ENCODE peak calls at places on chromosomes 6 and 20, in six cellular contexts. One of them, this sample, is unnamed. For H3K4me1 and H3K36me3, the result is how much of the 10 kb centered on the place peaks cover.

GRCh38 chr6:118896339-118897136 is 2.6 kb downstream of the ASF1A start:
- DNase-seq in OCI-LY7: peak
- DNase-seq in GM23338: peak
- DNase-seq in esophagus muscularis mucosa: no peak
- DNase-seq in left ventricle myocardium inferior: no peak
- DNase-seq in lower lobe of right lung: no peak
- DNase-seq in this sample: no peak

GRCh38 chr6:168040856-168041496 is 38.0 kb downstream of the FRMD1 start:
- DNase-seq in GM23338: no peak
- DNase-seq in esophagus muscularis mucosa: no peak
- DNase-seq in left ventricle myocardium inferior: no peak
- DNase-seq in OCI-LY7: no peak
- DNase-seq in lower lobe of right lung: no peak
- DNase-seq in this sample: no peak

GRCh38 chr20:63499333-63499969 is 568 bp upstream of the EEF1A2 start:
- DNase-seq in lower lobe of right lung: no peak
- DNase-seq in GM23338: no peak
- DNase-seq in OCI-LY7: no peak
- DNase-seq in left ventricle myocardium inferior: no peak
- DNase-seq in esophagus muscularis mucosa: no peak
- DNase-seq in this sample: peak

GRCh38 chr6:109484161-109484560 is 1.1 kb upstream of the ZBTB24 start:
- DNase-seq in lower lobe of right lung: no peak
- DNase-seq in esophagus muscularis mucosa: no peak
- DNase-seq in OCI-LY7: no peak
- DNase-seq in GM23338: no peak
- DNase-seq in left ventricle myocardium inferior: no peak
- DNase-seq in this sample: no peak

GRCh38 chr20:646868-647233 is 6.1 kb downstream of the SRXN1 start:
- DNase-seq in lower lobe of right lung: no peak
- DNase-seq in esophagus muscularis mucosa: no peak
- DNase-seq in GM23338: no peak
- DNase-seq in left ventricle myocardium inferior: no peak
- DNase-seq in OCI-LY7: no peak
- DNase-seq in this sample: no peak

GRCh38 chr6:90274481-90275030 is 22.1 kb downstream of the BACH2 start:
- DNase-seq in left ventricle myocardium inferior: no peak
- DNase-seq in OCI-LY7: peak
- DNase-seq in lower lobe of right lung: peak
- DNase-seq in esophagus muscularis mucosa: no peak
- DNase-seq in GM23338: peak
- DNase-seq in this sample: no peak

GRCh38 chr6:36968266-36968977 is 13.9 kb downstream of the PI16 start:
- DNase-seq in OCI-LY7: no peak
- DNase-seq in left ventricle myocardium inferior: peak
- DNase-seq in GM23338: no peak
- DNase-seq in lower lobe of right lung: peak
- DNase-seq in esophagus muscularis mucosa: no peak
- DNase-seq in this sample: no peak

GRCh38 chr6:7328159-7328713 is 15.2 kb upstream of the SSR1 start:
- DNase-seq in lower lobe of right lung: no peak
- DNase-seq in esophagus muscularis mucosa: no peak
- DNase-seq in GM23338: no peak
- DNase-seq in left ventricle myocardium inferior: no peak
- DNase-seq in OCI-LY7: no peak
- DNase-seq in this sample: no peak

GRCh38 chr20:7926767-7927166 is 13.5 kb downstream of the HAO1 start:
- DNase-seq in GM23338: peak
- DNase-seq in lower lobe of right lung: no peak
- DNase-seq in OCI-LY7: peak
- DNase-seq in esophagus muscularis mucosa: no peak
- DNase-seq in left ventricle myocardium inferior: no peak
- DNase-seq in this sample: no peak

GRCh38 chr6:31270788-31271640 is 878 bp downstream of the HLA-C start:
- DNase-seq in OCI-LY7: peak
- DNase-seq in GM23338: peak
- DNase-seq in lower lobe of right lung: peak
- DNase-seq in esophagus muscularis mucosa: no peak
- DNase-seq in left ventricle myocardium inferior: peak
- DNase-seq in this sample: peak

GRCh38 chr6:163923658-163924411 is 509.3 kb downstream of the QKI start:
- DNase-seq in lower lobe of right lung: no peak
- DNase-seq in OCI-LY7: no peak
- DNase-seq in GM23338: no peak
- DNase-seq in esophagus muscularis mucosa: no peak
- DNase-seq in left ventricle myocardium inferior: no peak
- DNase-seq in this sample: no peak

GRCh38 chr6:155580904-155581303 is 125.3 kb upstream of the NOX3 start:
- DNase-seq in OCI-LY7: peak
- DNase-seq in GM23338: peak
- DNase-seq in esophagus muscularis mucosa: no peak
- DNase-seq in left ventricle myocardium inferior: no peak
- DNase-seq in lower lobe of right lung: no peak
- DNase-seq in this sample: no peak

GRCh38 chr6:127952831-127953230 is 52.0 kb upstream of the THEMIS start:
- DNase-seq in esophagus muscularis mucosa: no peak
- DNase-seq in OCI-LY7: no peak
- DNase-seq in GM23338: no peak
- DNase-seq in left ventricle myocardium inferior: no peak
- DNase-seq in lower lobe of right lung: no peak
- DNase-seq in this sample: no peak

GRCh38 chr6:134061440-134061839 is 9.0 kb upstream of the SLC2A12 start:
- DNase-seq in OCI-LY7: no peak
- DNase-seq in lower lobe of right lung: no peak
- DNase-seq in esophagus muscularis mucosa: no peak
- DNase-seq in left ventricle myocardium inferior: peak
- DNase-seq in GM23338: no peak
- DNase-seq in this sample: no peak

GRCh38 chr6:45350186-45350585 is 22.1 kb downstream of the RUNX2 start:
- DNase-seq in lower lobe of right lung: no peak
- DNase-seq in left ventricle myocardium inferior: no peak
- DNase-seq in OCI-LY7: no peak
- DNase-seq in esophagus muscularis mucosa: no peak
- DNase-seq in GM23338: no peak
- DNase-seq in this sample: no peak

GRCh38 chr6:138215071-138215470 is 3.2 kb downstream of the PBOV1 start:
- DNase-seq in OCI-LY7: no peak
- DNase-seq in GM23338: no peak
- DNase-seq in left ventricle myocardium inferior: no peak
- DNase-seq in lower lobe of right lung: no peak
- DNase-seq in esophagus muscularis mucosa: no peak
- DNase-seq in this sample: no peak

GRCh38 chr6:154815938-154816820 is 83.0 kb downstream of the SCAF8 start:
- DNase-seq in GM23338: no peak
- DNase-seq in OCI-LY7: no peak
- DNase-seq in left ventricle myocardium inferior: no peak
- DNase-seq in lower lobe of right lung: no peak
- DNase-seq in esophagus muscularis mucosa: no peak
- DNase-seq in this sample: no peak

GRCh38 chr20:45374101-45374467 is 4.0 kb downstream of the TP53TG5 start:
- DNase-seq in esophagus muscularis mucosa: peak
- DNase-seq in left ventricle myocardium inferior: no peak
- DNase-seq in GM23338: no peak
- DNase-seq in lower lobe of right lung: no peak
- DNase-seq in OCI-LY7: no peak
- DNase-seq in this sample: no peak

GRCh38 chr20:45373353-45374100 is 4.6 kb downstream of the TP53TG5 start:
- DNase-seq in GM23338: peak
- DNase-seq in OCI-LY7: peak
- DNase-seq in lower lobe of right lung: peak
- DNase-seq in left ventricle myocardium inferior: peak
- DNase-seq in esophagus muscularis mucosa: peak
- DNase-seq in this sample: peak

GRCh38 chr20:45370571-45371204 is 7.4 kb downstream of the TP53TG5 start:
- DNase-seq in OCI-LY7: no peak
- DNase-seq in esophagus muscularis mucosa: no peak
- DNase-seq in GM23338: no peak
- DNase-seq in lower lobe of right lung: no peak
- DNase-seq in left ventricle myocardium inferior: no peak
- DNase-seq in this sample: no peak

GRCh38 chr20:45372241-45372640 is 5.9 kb downstream of the TP53TG5 start:
- DNase-seq in GM23338: no peak
- DNase-seq in esophagus muscularis mucosa: peak
- DNase-seq in left ventricle myocardium inferior: no peak
- DNase-seq in lower lobe of right lung: no peak
- DNase-seq in OCI-LY7: no peak
- DNase-seq in this sample: no peak

DNA sequence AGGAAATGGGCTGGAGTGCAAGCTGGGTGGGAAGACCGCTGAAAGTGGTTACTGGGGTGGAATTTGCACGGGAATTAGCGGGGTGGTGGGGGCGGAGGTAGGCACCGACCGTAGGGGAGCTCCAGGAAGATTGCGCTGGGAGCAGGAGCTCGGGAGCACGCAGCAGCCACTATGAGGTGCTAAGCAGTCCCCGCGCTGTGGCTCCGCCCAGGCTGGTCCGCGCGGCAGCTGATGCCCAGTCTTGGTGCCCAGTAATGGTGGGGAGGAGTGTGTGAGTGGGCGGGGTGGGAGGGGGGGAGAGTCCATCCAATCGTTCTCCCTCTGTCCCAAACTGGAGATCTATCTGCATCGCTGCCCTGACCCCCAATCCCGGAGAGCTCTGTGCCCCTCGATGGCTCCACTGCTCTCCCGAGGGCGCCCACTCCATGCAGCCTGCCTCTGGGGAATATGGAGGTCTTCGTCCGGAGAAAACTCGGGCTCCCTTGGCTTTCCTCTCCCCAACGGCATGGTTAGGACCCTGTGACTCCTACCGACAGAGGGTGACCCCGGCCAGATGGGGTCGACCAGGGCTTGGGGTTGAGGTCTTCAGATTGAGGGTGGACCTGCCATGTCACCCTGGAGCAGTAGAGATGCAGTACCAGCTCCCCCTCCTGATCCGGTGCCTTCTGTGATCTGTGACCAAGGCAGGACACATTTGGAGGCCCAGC is 5.3 kb downstream of the TP53TG5 start:
- DNase-seq in esophagus muscularis mucosa: peak
- DNase-seq in OCI-LY7: no peak
- DNase-seq in left ventricle myocardium inferior: no peak
- DNase-seq in GM23338: peak
- DNase-seq in lower lobe of right lung: peak
- DNase-seq in this sample: peak
- H3K4me1 ChIP-seq in esophagus muscularis mucosa: under half
- H3K4me1 ChIP-seq in OCI-LY7: under half
- H3K4me1 ChIP-seq in left ventricle myocardium inferior: under half
- H3K4me1 ChIP-seq in GM23338: under half
- H3K4me1 ChIP-seq in lower lobe of right lung: under half
- H3K4me1 ChIP-seq in this sample: under half

DNA sequence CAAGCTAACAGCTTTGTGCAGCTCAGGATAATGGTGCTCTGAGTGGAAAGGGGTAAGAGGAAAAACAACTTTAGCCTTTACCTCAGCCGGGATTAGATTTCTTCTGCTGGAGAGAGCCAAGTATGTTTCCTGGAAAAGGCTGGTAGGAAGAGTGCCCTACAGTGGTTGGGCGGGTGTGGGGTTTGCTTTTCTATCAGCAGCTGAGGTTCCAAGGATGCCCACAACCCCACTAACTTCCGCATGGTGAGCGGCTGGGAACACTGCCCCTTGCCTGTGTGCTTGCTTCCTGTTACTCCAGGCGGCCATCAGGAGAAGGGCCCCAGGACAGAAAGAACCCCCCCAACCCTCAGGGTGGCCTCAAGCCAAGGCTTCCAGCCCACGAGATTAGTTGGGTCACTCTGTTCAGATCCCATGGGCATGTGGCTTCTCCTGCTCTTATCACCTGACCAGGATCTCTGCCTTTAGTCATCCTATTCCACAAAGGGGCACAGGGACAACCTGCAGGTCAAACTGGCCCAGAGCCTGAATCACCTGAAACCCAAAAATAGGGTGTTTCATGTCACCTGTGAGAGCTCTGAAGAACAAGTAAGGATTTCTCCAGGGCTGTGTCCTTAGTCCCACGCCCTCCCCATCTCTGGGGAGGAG is 10.5 kb downstream of the MRPS18A start:
- DNase-seq in GM23338: no peak
- DNase-seq in lower lobe of right lung: no peak
- DNase-seq in OCI-LY7: no peak
- DNase-seq in esophagus muscularis mucosa: no peak
- DNase-seq in left ventricle myocardium inferior: no peak
- DNase-seq in this sample: no peak
- H3K36me3 ChIP-seq in GM23338: under half
- H3K36me3 ChIP-seq in lower lobe of right lung: half or more
- H3K36me3 ChIP-seq in OCI-LY7: half or more
- H3K36me3 ChIP-seq in esophagus muscularis mucosa: half or more
- H3K36me3 ChIP-seq in left ventricle myocardium inferior: half or more
- H3K36me3 ChIP-seq in this sample: half or more

DNA sequence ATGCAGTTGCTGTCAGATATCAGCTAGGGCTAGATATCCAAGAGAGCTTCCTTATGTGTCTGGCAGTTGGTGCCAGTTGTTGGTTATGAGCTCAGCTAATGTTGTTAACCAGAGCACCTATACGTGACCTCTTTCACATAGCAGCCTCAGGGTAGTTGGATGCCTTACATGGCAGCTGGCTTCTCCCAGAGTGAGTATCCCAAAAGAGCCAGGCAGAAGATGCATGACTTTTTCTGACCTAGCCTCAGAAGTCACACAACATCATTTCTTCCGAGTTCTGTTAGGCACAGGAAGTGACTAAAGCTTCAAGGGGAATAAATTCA is 175.7 kb downstream of the VEGFA start:
- DNase-seq in esophagus muscularis mucosa: no peak
- DNase-seq in left ventricle myocardium inferior: no peak
- DNase-seq in OCI-LY7: no peak
- DNase-seq in lower lobe of right lung: no peak
- DNase-seq in GM23338: no peak
- DNase-seq in this sample: peak
- TF ChIP-seq CTCF in esophagus muscularis mucosa: no peak
- TF ChIP-seq CTCF in left ventricle myocardium inferior: no peak
- TF ChIP-seq CTCF in OCI-LY7: no peak
- TF ChIP-seq CTCF in lower lobe of right lung: no peak
- TF ChIP-seq CTCF in GM23338: no peak
- TF ChIP-seq CTCF in this sample: no peak

GRCh38 chr20:59939052-59939878 is 840 bp downstream of the PPP1R3D start:
- DNase-seq in esophagus muscularis mucosa: no peak
- DNase-seq in lower lobe of right lung: peak
- DNase-seq in GM23338: peak
- DNase-seq in OCI-LY7: no peak
- DNase-seq in left ventricle myocardium inferior: peak
- DNase-seq in this sample: no peak

GRCh38 chr20:59940956-59941294 is 736 bp downstream of the FAM217B start:
- DNase-seq in esophagus muscularis mucosa: no peak
- DNase-seq in GM23338: no peak
- DNase-seq in left ventricle myocardium inferior: no peak
- DNase-seq in OCI-LY7: no peak
- DNase-seq in lower lobe of right lung: no peak
- DNase-seq in this sample: no peak

GRCh38 chr20:59940129-59940955 is at the start of the genes FAM217B and PPP1R3D:
- DNase-seq in lower lobe of right lung: peak
- DNase-seq in esophagus muscularis mucosa: peak
- DNase-seq in GM23338: peak
- DNase-seq in left ventricle myocardium inferior: peak
- DNase-seq in OCI-LY7: peak
- DNase-seq in this sample: peak

GRCh38 chr20:59938696-59939051 is 1.4 kb downstream of the PPP1R3D start:
- DNase-seq in lower lobe of right lung: no peak
- DNase-seq in esophagus muscularis mucosa: no peak
- DNase-seq in OCI-LY7: no peak
- DNase-seq in left ventricle myocardium inferior: no peak
- DNase-seq in GM23338: no peak
- DNase-seq in this sample: no peak

GRCh38 chr20:59939879-59940128 is 301 bp downstream of the PPP1R3D start:
- DNase-seq in GM23338: no peak
- DNase-seq in esophagus muscularis mucosa: no peak
- DNase-seq in left ventricle myocardium inferior: peak
- DNase-seq in OCI-LY7: no peak
- DNase-seq in lower lobe of right lung: peak
- DNase-seq in this sample: peak
- H3K4me1 ChIP-seq in GM23338: under half
- H3K4me1 ChIP-seq in esophagus muscularis mucosa: half or more
- H3K4me1 ChIP-seq in left ventricle myocardium inferior: half or more
- H3K4me1 ChIP-seq in OCI-LY7: under half
- H3K4me1 ChIP-seq in lower lobe of right lung: under half
- H3K4me1 ChIP-seq in this sample: under half

GRCh38 chr6:29947292-29947980 is 5.1 kb downstream of the HLA-A start:
- DNase-seq in esophagus muscularis mucosa: no peak
- DNase-seq in lower lobe of right lung: no peak
- DNase-seq in OCI-LY7: no peak
- DNase-seq in GM23338: no peak
- DNase-seq in left ventricle myocardium inferior: no peak
- DNase-seq in this sample: no peak
- H3K36me3 ChIP-seq in esophagus muscularis mucosa: under half
- H3K36me3 ChIP-seq in lower lobe of right lung: under half
- H3K36me3 ChIP-seq in OCI-LY7: half or more
- H3K36me3 ChIP-seq in GM23338: under half
- H3K36me3 ChIP-seq in left ventricle myocardium inferior: under half
- H3K36me3 ChIP-seq in this sample: under half

This sample was measured in BE2C.